ENCODE peak calls at places on chromosomes 3 and 15, in seven cellular contexts. C, A, R, D, E, G and F are unnamed samples.

GRCh38 chr3:140465988-140466387 is 211.9 kb upstream of the TRIM42 start:
- DNase-seq in A (no peak), G (no peak), C (no peak), E (no peak), R (no peak), D (no peak), F (no peak)

GRCh38 chr15:27234593-27234992 is 263.6 kb downstream of the GABRG3 start:
- DNase-seq in G (no peak), D (no peak), R (no peak), A (no peak), C (no peak), E (no peak), F (no peak)

GRCh38 chr15:84955089-84955848 is 26.4 kb upstream of the PDE8A start:
- DNase-seq in G (no peak), E (no peak), D (peak; percentile 85), C (peak; percentile 89), R (peak; percentile 12), A (peak; percentile 70), F (peak; percentile 72)

GRCh38 chr15:90701880-90702630 is 15.1 kb upstream of the BLM start:
- DNase-seq in D (no peak), R (no peak), A (no peak), C (no peak), E (no peak), G (no peak), F (no peak)

GRCh38 chr3:136068708-136069107 is 103.2 kb downstream of the PPP2R3A start:
- DNase-seq in R (no peak), A (no peak), E (no peak), D (no peak), G (no peak), C (no peak), F (no peak)

GRCh38 chr3:65425880-65426279 is 612.8 kb downstream of the MAGI1 start:
- DNase-seq in R (no peak), D (peak; percentile 1), C (peak; percentile 2), G (no peak), A (peak; percentile 31), E (no peak), F (no peak)

GRCh38 chr3:176561826-176562225 is 635.5 kb downstream of the TBL1XR1 start:
- DNase-seq in R (no peak), D (no peak), G (no peak), A (no peak), C (no peak), E (no peak), F (no peak)

GRCh38 chr3:108862865-108863798 is 40.5 kb downstream of the TRAT1 start:
- DNase-seq in R (no peak), G (no peak), E (peak; percentile 7), A (no peak), D (peak; percentile 14), C (no peak), F (peak; percentile 52)

GRCh38 chr3:142940472-142940871 is 23.0 kb downstream of the PAQR9 start:
- DNase-seq in A (no peak), E (no peak), D (no peak), C (no peak), R (no peak), G (no peak), F (no peak)

GRCh38 chr3:120793601-120794000 is 51.1 kb downstream of the GTF2E1 start:
- DNase-seq in G (no peak), C (no peak), R (no peak), E (no peak), D (no peak), A (no peak), F (no peak)

GRCh38 chr3:178082508-178082907 is 453.7 kb upstream of the KCNMB2 start:
- DNase-seq in R (no peak), G (no peak), C (no peak), A (peak; percentile 9), E (no peak), D (no peak), F (no peak)

GRCh38 chr3:44355634-44356033 is 17.1 kb downstream of the TCAIM start:
- DNase-seq in E (no peak), D (no peak), A (no peak), G (no peak), R (no peak), C (no peak), F (peak; percentile 64)

GRCh38 chr3:5194801-5195509 is 7.4 kb downstream of the EDEM1 start:
- DNase-seq in D (peak; percentile 43), R (no peak), A (no peak), E (no peak), C (no peak), G (no peak), F (peak; percentile 80)

GRCh38 chr15:69992326-69992725 is 105.4 kb downstream of the TLE3 start:
- DNase-seq in A (no peak), D (no peak), C (no peak), R (no peak), G (no peak), E (no peak), F (no peak)

GRCh38 chr3:119529883-119530282 is 29.5 kb downstream of the CD80 start:
- DNase-seq in G (no peak), D (no peak), E (no peak), A (no peak), R (no peak), C (no peak), F (no peak)

GRCh38 chr3:191985691-191986090 is 524.7 kb downstream of the PYDC2 start:
- DNase-seq in C (no peak), G (no peak), E (no peak), A (no peak), D (no peak), R (no peak), F (no peak)

GRCh38 chr3:172127141-172127540 is 87.8 kb downstream of the FNDC3B start:
- DNase-seq in D (no peak), E (no peak), A (no peak), C (no peak), G (no peak), R (no peak), F (no peak)

GRCh38 chr15:84570164-84570692 is 30.6 kb upstream of the ZSCAN2 start:
- DNase-seq in C (peak; percentile 30), D (peak; percentile 56), R (peak; percentile 20), G (no peak), A (peak; percentile 41), E (no peak), F (peak; percentile 2)

GRCh38 chr15:70526221-70526973 is 237.0 kb downstream of the UACA start:
- DNase-seq in C (no peak), A (no peak), R (no peak), E (no peak), D (peak; percentile 48), G (peak; percentile 94), F (peak; percentile 92)

GRCh38 chr3:143595456-143596077 is 252.7 kb downstream of the SLC9A9 start:
- DNase-seq in C (no peak), D (no peak), G (no peak), R (no peak), A (no peak), E (no peak), F (no peak)

GRCh38 chr15:29541309-29541708 is 271.7 kb upstream of the NSMCE3 start:
- DNase-seq in G (no peak), R (no peak), A (no peak), C (no peak), E (no peak), D (no peak), F (no peak)

GRCh38 chr3:113247664-113248458 is 36.5 kb downstream of the BOC start:
- DNase-seq in D (no peak), A (no peak), R (no peak), C (no peak), G (no peak), E (no peak), F (no peak)

GRCh38 chr3:157464283-157464682 is 27.6 kb downstream of the PTX3 start:
- DNase-seq in D (no peak), A (no peak), C (no peak), R (no peak), E (no peak), G (no peak), F (no peak)

GRCh38 chr15:25391971-25392733 is 46.7 kb downstream of the UBE3A start:
- DNase-seq in R (no peak), G (no peak), C (no peak), D (no peak), E (no peak), A (no peak), F (peak; percentile 15)

GRCh38 chr3:132488136-132488535 is 70.8 kb downstream of the DNAJC13 start:
- DNase-seq in D (no peak), R (no peak), E (no peak), C (no peak), G (no peak), A (no peak), F (no peak)

GRCh38 chr3:184717608-184717995 is 5.7 kb upstream of the MAGEF1 start:
- DNase-seq in R (no peak), C (no peak), A (no peak), G (no peak), D (no peak), E (no peak), F (no peak)

GRCh38 chr15:37695719-37696118 is 238.7 kb upstream of the TMCO5A start:
- DNase-seq in C (no peak), R (no peak), A (no peak), D (no peak), E (peak; percentile 30), G (no peak), F (no peak)

GRCh38 chr3:87122766-87123165 is 104.3 kb upstream of the CHMP2B start:
- DNase-seq in E (no peak), R (no peak), D (no peak), C (no peak), A (no peak), G (no peak), F (no peak)

GRCh38 chr3:138397983-138398382 is 36.4 kb upstream of the ESYT3 start:
- DNase-seq in G (no peak), C (no peak), R (no peak), D (no peak), E (no peak), A (no peak), F (no peak)

GRCh38 chr3:23845361-23845760 is 39.6 kb downstream of the UBE2E1 start:
- DNase-seq in E (no peak), D (no peak), A (no peak), G (no peak), R (no peak), C (no peak), F (no peak)